ENCODE peak calls at places on chromosomes 6 and 20, in five cellular contexts. One of them, this sample, is unnamed.

GRCh38 chr6:150249261-150249660 is 106.4 kb downstream of the PPP1R14C start:
- DNase-seq in choroid plexus epithelial cell: no peak
- DNase-seq in stimulated activated CD4-positive, alpha-beta T cell treated with anti-CD3 and anti-CD28 coated beads, Interleukin-12 subunit alpha, Interleukin-12 subunit beta, amount 100 ng/mL, for 48 hours: no peak
- DNase-seq in cardiac muscle cell: no peak
- DNase-seq in A549: no peak
- DNase-seq in this sample: no peak

GRCh38 chr6:7673063-7673536 is 52.8 kb upstream of the BMP6 start:
- DNase-seq in A549: peak
- DNase-seq in cardiac muscle cell: peak
- DNase-seq in choroid plexus epithelial cell: no peak
- DNase-seq in stimulated activated CD4-positive, alpha-beta T cell treated with anti-CD3 and anti-CD28 coated beads, Interleukin-12 subunit alpha, Interleukin-12 subunit beta, amount 100 ng/mL, for 48 hours: no peak
- DNase-seq in this sample: no peak

GRCh38 chr6:22779062-22779461 is 209.7 kb downstream of the HDGFL1 start:
- DNase-seq in A549: no peak
- DNase-seq in stimulated activated CD4-positive, alpha-beta T cell treated with anti-CD3 and anti-CD28 coated beads, Interleukin-12 subunit alpha, Interleukin-12 subunit beta, amount 100 ng/mL, for 48 hours: no peak
- DNase-seq in choroid plexus epithelial cell: no peak
- DNase-seq in cardiac muscle cell: no peak
- DNase-seq in this sample: no peak

GRCh38 chr20:30815577-30816181 is 441.8 kb upstream of the DEFB115 start:
- DNase-seq in choroid plexus epithelial cell: no peak
- DNase-seq in A549: no peak
- DNase-seq in stimulated activated CD4-positive, alpha-beta T cell treated with anti-CD3 and anti-CD28 coated beads, Interleukin-12 subunit alpha, Interleukin-12 subunit beta, amount 100 ng/mL, for 48 hours: no peak
- DNase-seq in cardiac muscle cell: no peak
- DNase-seq in this sample: no peak

GRCh38 chr20:10306440-10307358 is 88.1 kb downstream of the SNAP25 start:
- DNase-seq in choroid plexus epithelial cell: peak
- DNase-seq in stimulated activated CD4-positive, alpha-beta T cell treated with anti-CD3 and anti-CD28 coated beads, Interleukin-12 subunit alpha, Interleukin-12 subunit beta, amount 100 ng/mL, for 48 hours: no peak
- DNase-seq in A549: no peak
- DNase-seq in cardiac muscle cell: no peak
- DNase-seq in this sample: no peak

GRCh38 chr20:32327087-32327681 is 30.9 kb upstream of the ASXL1 start:
- DNase-seq in A549: no peak
- DNase-seq in choroid plexus epithelial cell: peak
- DNase-seq in stimulated activated CD4-positive, alpha-beta T cell treated with anti-CD3 and anti-CD28 coated beads, Interleukin-12 subunit alpha, Interleukin-12 subunit beta, amount 100 ng/mL, for 48 hours: no peak
- DNase-seq in cardiac muscle cell: peak
- DNase-seq in this sample: no peak

GRCh38 chr6:6395581-6396197 is 75.2 kb upstream of the F13A1 start:
- DNase-seq in choroid plexus epithelial cell: no peak
- DNase-seq in stimulated activated CD4-positive, alpha-beta T cell treated with anti-CD3 and anti-CD28 coated beads, Interleukin-12 subunit alpha, Interleukin-12 subunit beta, amount 100 ng/mL, for 48 hours: no peak
- DNase-seq in A549: no peak
- DNase-seq in cardiac muscle cell: peak
- DNase-seq in this sample: no peak

GRCh38 chr20:17508756-17509155 is 22.4 kb downstream of the BFSP1 start:
- DNase-seq in cardiac muscle cell: no peak
- DNase-seq in choroid plexus epithelial cell: no peak
- DNase-seq in A549: no peak
- DNase-seq in stimulated activated CD4-positive, alpha-beta T cell treated with anti-CD3 and anti-CD28 coated beads, Interleukin-12 subunit alpha, Interleukin-12 subunit beta, amount 100 ng/mL, for 48 hours: no peak
- DNase-seq in this sample: no peak

GRCh38 chr20:3431109-3431508 is 23.6 kb upstream of the DNAAF9 start:
- DNase-seq in A549: no peak
- DNase-seq in choroid plexus epithelial cell: no peak
- DNase-seq in cardiac muscle cell: no peak
- DNase-seq in stimulated activated CD4-positive, alpha-beta T cell treated with anti-CD3 and anti-CD28 coated beads, Interleukin-12 subunit alpha, Interleukin-12 subunit beta, amount 100 ng/mL, for 48 hours: no peak
- DNase-seq in this sample: no peak

GRCh38 chr6:44040786-44041185 is 86.5 kb downstream of the MRPL14 start:
- DNase-seq in A549: no peak
- DNase-seq in stimulated activated CD4-positive, alpha-beta T cell treated with anti-CD3 and anti-CD28 coated beads, Interleukin-12 subunit alpha, Interleukin-12 subunit beta, amount 100 ng/mL, for 48 hours: no peak
- DNase-seq in choroid plexus epithelial cell: no peak
- DNase-seq in cardiac muscle cell: no peak
- DNase-seq in this sample: no peak

GRCh38 chr6:32118782-32119628 is 9.0 kb downstream of the ATF6B start:
- DNase-seq in cardiac muscle cell: peak
- DNase-seq in stimulated activated CD4-positive, alpha-beta T cell treated with anti-CD3 and anti-CD28 coated beads, Interleukin-12 subunit alpha, Interleukin-12 subunit beta, amount 100 ng/mL, for 48 hours: peak
- DNase-seq in choroid plexus epithelial cell: peak
- DNase-seq in A549: peak
- DNase-seq in this sample: peak

GRCh38 chr20:6468751-6469150 is 298.7 kb upstream of the BMP2 start:
- DNase-seq in cardiac muscle cell: no peak
- DNase-seq in stimulated activated CD4-positive, alpha-beta T cell treated with anti-CD3 and anti-CD28 coated beads, Interleukin-12 subunit alpha, Interleukin-12 subunit beta, amount 100 ng/mL, for 48 hours: no peak
- DNase-seq in choroid plexus epithelial cell: no peak
- DNase-seq in A549: no peak
- DNase-seq in this sample: no peak

GRCh38 chr6:137680678-137681346 is 186.2 kb upstream of the TNFAIP3 start:
- DNase-seq in stimulated activated CD4-positive, alpha-beta T cell treated with anti-CD3 and anti-CD28 coated beads, Interleukin-12 subunit alpha, Interleukin-12 subunit beta, amount 100 ng/mL, for 48 hours: no peak
- DNase-seq in A549: peak
- DNase-seq in cardiac muscle cell: no peak
- DNase-seq in choroid plexus epithelial cell: peak
- DNase-seq in this sample: no peak

GRCh38 chr6:106519460-106520394 is 109.6 kb downstream of the RTN4IP1 start:
- DNase-seq in stimulated activated CD4-positive, alpha-beta T cell treated with anti-CD3 and anti-CD28 coated beads, Interleukin-12 subunit alpha, Interleukin-12 subunit beta, amount 100 ng/mL, for 48 hours: peak
- DNase-seq in cardiac muscle cell: no peak
- DNase-seq in choroid plexus epithelial cell: peak
- DNase-seq in A549: peak
- DNase-seq in this sample: no peak

GRCh38 chr20:44231193-44231592 is 15.9 kb upstream of the GDAP1L1 start:
- DNase-seq in cardiac muscle cell: no peak
- DNase-seq in choroid plexus epithelial cell: no peak
- DNase-seq in A549: peak
- DNase-seq in stimulated activated CD4-positive, alpha-beta T cell treated with anti-CD3 and anti-CD28 coated beads, Interleukin-12 subunit alpha, Interleukin-12 subunit beta, amount 100 ng/mL, for 48 hours: no peak
- DNase-seq in this sample: no peak

GRCh38 chr6:47278545-47278944 is 31.2 kb downstream of the TNFRSF21 start:
- DNase-seq in A549: peak
- DNase-seq in cardiac muscle cell: no peak
- DNase-seq in stimulated activated CD4-positive, alpha-beta T cell treated with anti-CD3 and anti-CD28 coated beads, Interleukin-12 subunit alpha, Interleukin-12 subunit beta, amount 100 ng/mL, for 48 hours: no peak
- DNase-seq in choroid plexus epithelial cell: peak
- DNase-seq in this sample: no peak

GRCh38 chr20:10074513-10074912 is 39.7 kb downstream of the ANKEF1 start:
- DNase-seq in cardiac muscle cell: no peak
- DNase-seq in A549: peak
- DNase-seq in choroid plexus epithelial cell: peak
- DNase-seq in stimulated activated CD4-positive, alpha-beta T cell treated with anti-CD3 and anti-CD28 coated beads, Interleukin-12 subunit alpha, Interleukin-12 subunit beta, amount 100 ng/mL, for 48 hours: no peak
- DNase-seq in this sample: no peak

GRCh38 chr6:158043008-158043407 is 61.3 kb downstream of the SYNJ2 start:
- DNase-seq in cardiac muscle cell: no peak
- DNase-seq in stimulated activated CD4-positive, alpha-beta T cell treated with anti-CD3 and anti-CD28 coated beads, Interleukin-12 subunit alpha, Interleukin-12 subunit beta, amount 100 ng/mL, for 48 hours: no peak
- DNase-seq in A549: no peak
- DNase-seq in choroid plexus epithelial cell: no peak
- DNase-seq in this sample: no peak

GRCh38 chr6:19024737-19025136 is 637.6 kb downstream of the RNF144B start:
- DNase-seq in cardiac muscle cell: peak
- DNase-seq in A549: peak
- DNase-seq in choroid plexus epithelial cell: peak
- DNase-seq in stimulated activated CD4-positive, alpha-beta T cell treated with anti-CD3 and anti-CD28 coated beads, Interleukin-12 subunit alpha, Interleukin-12 subunit beta, amount 100 ng/mL, for 48 hours: no peak
- DNase-seq in this sample: peak

GRCh38 chr6:149935246-149935645 is 6.6 kb upstream of the ULBP2 start:
- DNase-seq in choroid plexus epithelial cell: no peak
- DNase-seq in cardiac muscle cell: no peak
- DNase-seq in A549: no peak
- DNase-seq in stimulated activated CD4-positive, alpha-beta T cell treated with anti-CD3 and anti-CD28 coated beads, Interleukin-12 subunit alpha, Interleukin-12 subunit beta, amount 100 ng/mL, for 48 hours: no peak
- DNase-seq in this sample: no peak

GRCh38 chr6:145813285-145814034 is 1.1 kb downstream of the FBXO30 start:
- DNase-seq in A549: peak
- DNase-seq in choroid plexus epithelial cell: peak
- DNase-seq in stimulated activated CD4-positive, alpha-beta T cell treated with anti-CD3 and anti-CD28 coated beads, Interleukin-12 subunit alpha, Interleukin-12 subunit beta, amount 100 ng/mL, for 48 hours: no peak
- DNase-seq in cardiac muscle cell: peak
- DNase-seq in this sample: peak

GRCh38 chr6:132812255-132812732 is 2.1 kb upstream of the RPS12 start:
- DNase-seq in A549: no peak
- DNase-seq in stimulated activated CD4-positive, alpha-beta T cell treated with anti-CD3 and anti-CD28 coated beads, Interleukin-12 subunit alpha, Interleukin-12 subunit beta, amount 100 ng/mL, for 48 hours: no peak
- DNase-seq in cardiac muscle cell: no peak
- DNase-seq in choroid plexus epithelial cell: peak
- DNase-seq in this sample: no peak

GRCh38 chr6:13302291-13302690 is 26.0 kb downstream of the TBC1D7 start:
- DNase-seq in stimulated activated CD4-positive, alpha-beta T cell treated with anti-CD3 and anti-CD28 coated beads, Interleukin-12 subunit alpha, Interleukin-12 subunit beta, amount 100 ng/mL, for 48 hours: no peak
- DNase-seq in choroid plexus epithelial cell: no peak
- DNase-seq in cardiac muscle cell: no peak
- DNase-seq in A549: no peak
- DNase-seq in this sample: no peak

GRCh38 chr20:22821081-22821480 is 214.0 kb upstream of the SSTR4 start:
- DNase-seq in choroid plexus epithelial cell: no peak
- DNase-seq in stimulated activated CD4-positive, alpha-beta T cell treated with anti-CD3 and anti-CD28 coated beads, Interleukin-12 subunit alpha, Interleukin-12 subunit beta, amount 100 ng/mL, for 48 hours: no peak
- DNase-seq in cardiac muscle cell: peak
- DNase-seq in A549: no peak
- DNase-seq in this sample: no peak

GRCh38 chr6:170490259-170490658 is 62.8 kb downstream of the PSMB1 start:
- DNase-seq in choroid plexus epithelial cell: no peak
- DNase-seq in A549: no peak
- DNase-seq in stimulated activated CD4-positive, alpha-beta T cell treated with anti-CD3 and anti-CD28 coated beads, Interleukin-12 subunit alpha, Interleukin-12 subunit beta, amount 100 ng/mL, for 48 hours: no peak
- DNase-seq in cardiac muscle cell: no peak
- DNase-seq in this sample: no peak

GRCh38 chr6:41396335-41396734 is 60.9 kb downstream of the NCR2 start:
- DNase-seq in stimulated activated CD4-positive, alpha-beta T cell treated with anti-CD3 and anti-CD28 coated beads, Interleukin-12 subunit alpha, Interleukin-12 subunit beta, amount 100 ng/mL, for 48 hours: no peak
- DNase-seq in cardiac muscle cell: no peak
- DNase-seq in A549: no peak
- DNase-seq in choroid plexus epithelial cell: no peak
- DNase-seq in this sample: no peak

GRCh38 chr6:46637145-46637544 is 15.5 kb downstream of the CYP39A1 start:
- DNase-seq in choroid plexus epithelial cell: peak
- DNase-seq in A549: peak
- DNase-seq in cardiac muscle cell: no peak
- DNase-seq in stimulated activated CD4-positive, alpha-beta T cell treated with anti-CD3 and anti-CD28 coated beads, Interleukin-12 subunit alpha, Interleukin-12 subunit beta, amount 100 ng/mL, for 48 hours: no peak
- DNase-seq in this sample: no peak

This sample was measured in HuH-7.